ENCODE peak calls at places on chromosome 11, in seven cellular contexts. C is pons; J is SJSA1; K is cardiac fibroblast; V is CD4-positive, CD25-positive, alpha-beta regulatory T cell; H is psoas muscle; I is DMS153. L is an unnamed sample.

GRCh38 chr11:35061516-35062440 is 77.2 kb upstream of the CD44 start:
- DNase-seq in I (peak; percentile 95), J (no peak), H (no peak), V (no peak), K (no peak), C (no peak), L (no peak)

GRCh38 chr11:5380740-5381342 is 2.8 kb upstream of the OR51M1 start:
- DNase-seq in H (no peak), C (peak; percentile 63), J (peak; percentile 78), V (no peak), K (peak; percentile 83), I (peak; percentile 29), L (no peak)

GRCh38 chr11:77203901-77204755 is 76.1 kb downstream of the MYO7A start:
- DNase-seq in V (no peak), I (no peak), H (no peak), J (peak; percentile 21), C (no peak), K (no peak), L (no peak)

GRCh38 chr11:104764718-104765045 is 133.6 kb downstream of the CASP12 start:
- DNase-seq in V (no peak), C (no peak), H (no peak), J (no peak), K (no peak), I (no peak), L (no peak)

GRCh38 chr11:64482588-64482987 is 108.4 kb upstream of the SLC22A12 start:
- DNase-seq in C (no peak), V (no peak), K (no peak), J (peak; percentile 36), H (no peak), I (no peak), L (no peak)

GRCh38 chr11:63505857-63506528 is at the start of gene LGALS12:
- DNase-seq in V (no peak), K (no peak), C (no peak), J (no peak), H (no peak), I (no peak), L (no peak)

GRCh38 chr11:103619480-103619879 is 417.0 kb upstream of the DDI1 start:
- DNase-seq in I (peak; percentile 47), J (no peak), V (no peak), H (no peak), K (peak; percentile 28), C (peak; percentile 14), L (no peak)

GRCh38 chr11:32173435-32173834 is 82.6 kb downstream of the RCN1 start:
- DNase-seq in V (no peak), K (peak; percentile 79), I (no peak), J (peak; percentile 59), C (peak; percentile 58), H (peak; percentile 67), L (no peak)

GRCh38 chr11:122095950-122096942 is 19.8 kb downstream of the BLID start:
- DNase-seq in H (no peak), C (no peak), K (peak; percentile 63), J (no peak), V (no peak), I (no peak), L (no peak)

GRCh38 chr11:99148352-99148751 is 127.6 kb downstream of the CNTN5 start:
- DNase-seq in J (no peak), V (no peak), H (no peak), K (no peak), I (no peak), C (no peak), L (no peak)

GRCh38 chr11:102293873-102294601 is 23.2 kb upstream of the BIRC3 start:
- DNase-seq in H (no peak), C (peak; percentile 76), I (peak; percentile 18), J (no peak), K (peak; percentile 77), V (peak; percentile 77), L (peak; percentile 66)

GRCh38 chr11:5631426-5631825 is 6.6 kb downstream of the TRIM34 start:
- DNase-seq in V (no peak), J (no peak), K (no peak), C (no peak), I (no peak), H (no peak), L (no peak)